ENCODE peak calls at places on chromosomes 2 and 18, in nine cellular contexts. One of them, this sample, is unnamed.

GRCh38 chr18:39660141-39660540 is 2094.5 kb upstream of the CELF4 start:
- DNase-seq in Panc1: no peak
- DNase-seq in tibial artery: no peak
- DNase-seq in CD8-positive, alpha-beta T cell: no peak
- DNase-seq in GM12864: no peak
- DNase-seq in ovary: no peak
- DNase-seq in GM12865: no peak
- DNase-seq in gastrocnemius medialis: no peak
- DNase-seq in skeletal muscle cell: no peak
- DNase-seq in this sample: peak; percentile 34

GRCh38 chr18:38801640-38802039 is 1236.0 kb upstream of the CELF4 start:
- DNase-seq in Panc1: no peak
- DNase-seq in tibial artery: no peak
- DNase-seq in CD8-positive, alpha-beta T cell: no peak
- DNase-seq in GM12864: no peak
- DNase-seq in ovary: no peak
- DNase-seq in GM12865: no peak
- DNase-seq in gastrocnemius medialis: no peak
- DNase-seq in skeletal muscle cell: no peak
- DNase-seq in this sample: no peak

GRCh38 chr18:10041180-10041579 is 127.4 kb downstream of the VAPA start:
- DNase-seq in Panc1: no peak
- DNase-seq in tibial artery: peak; percentile 90
- DNase-seq in CD8-positive, alpha-beta T cell: no peak
- DNase-seq in GM12864: no peak
- DNase-seq in ovary: no peak
- DNase-seq in GM12865: no peak
- DNase-seq in gastrocnemius medialis: peak; percentile 70
- DNase-seq in skeletal muscle cell: peak; percentile 86
- DNase-seq in this sample: peak; percentile 95

GRCh38 chr2:187554704-187555082 is 458 bp upstream of the TFPI start:
- DNase-seq in Panc1: no peak
- DNase-seq in tibial artery: no peak
- DNase-seq in CD8-positive, alpha-beta T cell: no peak
- DNase-seq in GM12864: no peak
- DNase-seq in ovary: no peak
- DNase-seq in GM12865: no peak
- DNase-seq in gastrocnemius medialis: no peak
- DNase-seq in skeletal muscle cell: no peak
- DNase-seq in this sample: no peak

GRCh38 chr2:231557571-231558217 is 27.4 kb upstream of the NMUR1 start:
- DNase-seq in Panc1: peak; percentile 50
- DNase-seq in tibial artery: peak; percentile 85
- DNase-seq in CD8-positive, alpha-beta T cell: peak; percentile 67
- DNase-seq in GM12864: peak; percentile 81
- DNase-seq in ovary: peak; percentile 59
- DNase-seq in GM12865: peak; percentile 94
- DNase-seq in gastrocnemius medialis: peak; percentile 61
- DNase-seq in skeletal muscle cell: peak; percentile 47
- DNase-seq in this sample: peak; percentile 93

GRCh38 chr2:73063909-73064875 is 7.3 kb downstream of the SFXN5 start:
- DNase-seq in Panc1: peak; percentile 61
- DNase-seq in tibial artery: no peak
- DNase-seq in CD8-positive, alpha-beta T cell: no peak
- DNase-seq in GM12864: no peak
- DNase-seq in ovary: no peak
- DNase-seq in GM12865: no peak
- DNase-seq in gastrocnemius medialis: no peak
- DNase-seq in skeletal muscle cell: peak; percentile 54
- DNase-seq in this sample: peak; percentile 77

GRCh38 chr2:227260041-227260440 is 65.0 kb upstream of the MFF start:
- DNase-seq in Panc1: no peak
- DNase-seq in tibial artery: no peak
- DNase-seq in CD8-positive, alpha-beta T cell: no peak
- DNase-seq in GM12864: no peak
- DNase-seq in ovary: no peak
- DNase-seq in GM12865: no peak
- DNase-seq in gastrocnemius medialis: no peak
- DNase-seq in skeletal muscle cell: no peak
- DNase-seq in this sample: no peak

GRCh38 chr18:71398530-71398929 is 1109.7 kb downstream of the SOCS6 start:
- DNase-seq in Panc1: no peak
- DNase-seq in tibial artery: no peak
- DNase-seq in CD8-positive, alpha-beta T cell: no peak
- DNase-seq in GM12864: no peak
- DNase-seq in ovary: no peak
- DNase-seq in GM12865: no peak
- DNase-seq in gastrocnemius medialis: no peak
- DNase-seq in skeletal muscle cell: no peak
- DNase-seq in this sample: peak; percentile 72

GRCh38 chr18:9827856-9828793 is 57.6 kb upstream of the TXNDC2 start:
- DNase-seq in Panc1: peak; percentile 91
- DNase-seq in tibial artery: peak; percentile 72
- DNase-seq in CD8-positive, alpha-beta T cell: no peak
- DNase-seq in GM12864: no peak
- DNase-seq in ovary: no peak
- DNase-seq in GM12865: no peak
- DNase-seq in gastrocnemius medialis: peak; percentile 15
- DNase-seq in skeletal muscle cell: peak; percentile 98
- DNase-seq in this sample: peak; percentile 99

GRCh38 chr2:44005831-44006230 is 10.0 kb upstream of the LRPPRC start:
- DNase-seq in Panc1: no peak
- DNase-seq in tibial artery: no peak
- DNase-seq in CD8-positive, alpha-beta T cell: no peak
- DNase-seq in GM12864: no peak
- DNase-seq in ovary: no peak
- DNase-seq in GM12865: no peak
- DNase-seq in gastrocnemius medialis: no peak
- DNase-seq in skeletal muscle cell: no peak
- DNase-seq in this sample: no peak

GRCh38 chr2:235659767-235660322 is 166.0 kb downstream of the AGAP1 start:
- DNase-seq in Panc1: no peak
- DNase-seq in tibial artery: peak; percentile 49
- DNase-seq in CD8-positive, alpha-beta T cell: no peak
- DNase-seq in GM12864: no peak
- DNase-seq in ovary: peak; percentile 71
- DNase-seq in GM12865: no peak
- DNase-seq in gastrocnemius medialis: no peak
- DNase-seq in skeletal muscle cell: peak; percentile 68
- DNase-seq in this sample: peak; percentile 87

GRCh38 chr2:182318466-182319309 is 108.1 kb downstream of the PDE1A start:
- DNase-seq in Panc1: no peak
- DNase-seq in tibial artery: no peak
- DNase-seq in CD8-positive, alpha-beta T cell: no peak
- DNase-seq in GM12864: no peak
- DNase-seq in ovary: no peak
- DNase-seq in GM12865: no peak
- DNase-seq in gastrocnemius medialis: no peak
- DNase-seq in skeletal muscle cell: no peak
- DNase-seq in this sample: no peak

GRCh38 chr2:172924070-172924469 is 151.6 kb upstream of the MAP3K20 start:
- DNase-seq in Panc1: no peak
- DNase-seq in tibial artery: no peak
- DNase-seq in CD8-positive, alpha-beta T cell: no peak
- DNase-seq in GM12864: no peak
- DNase-seq in ovary: no peak
- DNase-seq in GM12865: no peak
- DNase-seq in gastrocnemius medialis: no peak
- DNase-seq in skeletal muscle cell: no peak
- DNase-seq in this sample: no peak

GRCh38 chr2:215022418-215022817 is 116.0 kb downstream of the ABCA12 start:
- DNase-seq in Panc1: no peak
- DNase-seq in tibial artery: no peak
- DNase-seq in CD8-positive, alpha-beta T cell: no peak
- DNase-seq in GM12864: no peak
- DNase-seq in ovary: no peak
- DNase-seq in GM12865: peak; percentile 59
- DNase-seq in gastrocnemius medialis: no peak
- DNase-seq in skeletal muscle cell: peak; percentile 19
- DNase-seq in this sample: peak; percentile 5

GRCh38 chr2:239293450-239294430 is 107.1 kb downstream of the HDAC4 start:
- DNase-seq in Panc1: no peak
- DNase-seq in tibial artery: peak; percentile 17
- DNase-seq in CD8-positive, alpha-beta T cell: peak; percentile 73
- DNase-seq in GM12864: no peak
- DNase-seq in ovary: peak; percentile 26
- DNase-seq in GM12865: peak; percentile 61
- DNase-seq in gastrocnemius medialis: peak; percentile 26
- DNase-seq in skeletal muscle cell: no peak
- DNase-seq in this sample: no peak

GRCh38 chr2:120778244-120778643 is 42.6 kb downstream of the GLI2 start:
- DNase-seq in Panc1: no peak
- DNase-seq in tibial artery: no peak
- DNase-seq in CD8-positive, alpha-beta T cell: no peak
- DNase-seq in GM12864: no peak
- DNase-seq in ovary: peak; percentile 18
- DNase-seq in GM12865: no peak
- DNase-seq in gastrocnemius medialis: no peak
- DNase-seq in skeletal muscle cell: no peak
- DNase-seq in this sample: peak; percentile 25

GRCh38 chr2:174138161-174138560 is 110.2 kb downstream of the OLA1 start:
- DNase-seq in Panc1: no peak
- DNase-seq in tibial artery: no peak
- DNase-seq in CD8-positive, alpha-beta T cell: no peak
- DNase-seq in GM12864: no peak
- DNase-seq in ovary: no peak
- DNase-seq in GM12865: peak; percentile 8
- DNase-seq in gastrocnemius medialis: no peak
- DNase-seq in skeletal muscle cell: no peak
- DNase-seq in this sample: peak; percentile 61
- H3K4me3 ChIP-seq in Panc1: no peak overlapping the region
- H3K4me3 ChIP-seq in tibial artery: no peak overlapping the region
- H3K4me3 ChIP-seq in CD8-positive, alpha-beta T cell: no peak overlapping the region
- H3K4me3 ChIP-seq in GM12864: no peak overlapping the region
- H3K4me3 ChIP-seq in ovary: no peak overlapping the region
- H3K4me3 ChIP-seq in GM12865: no peak overlapping the region
- H3K4me3 ChIP-seq in gastrocnemius medialis: no peak overlapping the region
- H3K4me3 ChIP-seq in skeletal muscle cell: no peak overlapping the region
- H3K4me3 ChIP-seq in this sample: no peak overlapping the region

DNA sequence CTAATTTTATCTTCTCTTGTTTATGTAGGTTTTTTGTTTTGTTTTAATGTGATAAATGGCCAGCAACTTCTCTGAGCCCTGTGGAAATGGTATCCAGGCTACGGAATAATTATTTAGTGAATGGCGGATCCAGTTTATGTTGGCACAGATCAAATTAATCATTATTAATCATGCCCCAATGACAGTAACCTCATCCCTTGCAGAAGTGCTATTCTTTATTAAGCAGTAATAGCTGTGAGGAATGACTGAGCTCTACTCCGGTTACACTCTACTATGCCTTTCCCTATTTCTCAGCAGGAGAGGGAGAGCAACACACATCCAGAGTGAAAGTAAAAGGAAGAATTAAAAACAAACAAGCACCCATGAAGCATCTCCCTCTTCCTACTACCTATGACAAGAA is 84.8 kb downstream of the SETBP1 start:
- DNase-seq in Panc1: no peak
- DNase-seq in tibial artery: no peak
- DNase-seq in CD8-positive, alpha-beta T cell: no peak
- DNase-seq in GM12864: no peak
- DNase-seq in ovary: no peak
- DNase-seq in GM12865: no peak
- DNase-seq in gastrocnemius medialis: no peak
- DNase-seq in skeletal muscle cell: no peak
- DNase-seq in this sample: no peak
- H3K4me3 ChIP-seq in Panc1: no peak overlapping the region
- H3K4me3 ChIP-seq in tibial artery: no peak overlapping the region
- H3K4me3 ChIP-seq in CD8-positive, alpha-beta T cell: no peak overlapping the region
- H3K4me3 ChIP-seq in GM12864: no peak overlapping the region
- H3K4me3 ChIP-seq in ovary: no peak overlapping the region
- H3K4me3 ChIP-seq in GM12865: no peak overlapping the region
- H3K4me3 ChIP-seq in gastrocnemius medialis: peak overlapping the region; percentile 42
- H3K4me3 ChIP-seq in skeletal muscle cell: no peak overlapping the region
- H3K4me3 ChIP-seq in this sample: no peak overlapping the region

GRCh38 chr2:218393750-218394290 is 5.8 kb upstream of the CTDSP1 start:
- DNase-seq in Panc1: no peak
- DNase-seq in tibial artery: no peak
- DNase-seq in CD8-positive, alpha-beta T cell: no peak
- DNase-seq in GM12864: no peak
- DNase-seq in ovary: no peak
- DNase-seq in GM12865: no peak
- DNase-seq in gastrocnemius medialis: no peak
- DNase-seq in skeletal muscle cell: no peak
- DNase-seq in this sample: no peak

GRCh38 chr2:218395826-218396687 is 3.6 kb upstream of the CTDSP1 start:
- DNase-seq in Panc1: no peak
- DNase-seq in tibial artery: peak; percentile 92
- DNase-seq in CD8-positive, alpha-beta T cell: peak; percentile 96
- DNase-seq in GM12864: peak; percentile 95
- DNase-seq in ovary: peak; percentile 97
- DNase-seq in GM12865: peak; percentile 98
- DNase-seq in gastrocnemius medialis: peak; percentile 81
- DNase-seq in skeletal muscle cell: peak; percentile 94
- DNase-seq in this sample: peak; percentile 97

GRCh38 chr2:218395456-218395825 is 4.2 kb upstream of the CTDSP1 start:
- DNase-seq in Panc1: no peak
- DNase-seq in tibial artery: peak; percentile 26
- DNase-seq in CD8-positive, alpha-beta T cell: no peak
- DNase-seq in GM12864: no peak
- DNase-seq in ovary: peak; percentile 53
- DNase-seq in GM12865: no peak
- DNase-seq in gastrocnemius medialis: no peak
- DNase-seq in skeletal muscle cell: no peak
- DNase-seq in this sample: no peak

GRCh38 chr2:218394298-218395089 is 5.2 kb upstream of the CTDSP1 start:
- DNase-seq in Panc1: no peak
- DNase-seq in tibial artery: peak; percentile 28
- DNase-seq in CD8-positive, alpha-beta T cell: no peak
- DNase-seq in GM12864: no peak
- DNase-seq in ovary: peak; percentile 65
- DNase-seq in GM12865: no peak
- DNase-seq in gastrocnemius medialis: no peak
- DNase-seq in skeletal muscle cell: no peak
- DNase-seq in this sample: no peak

DNA sequence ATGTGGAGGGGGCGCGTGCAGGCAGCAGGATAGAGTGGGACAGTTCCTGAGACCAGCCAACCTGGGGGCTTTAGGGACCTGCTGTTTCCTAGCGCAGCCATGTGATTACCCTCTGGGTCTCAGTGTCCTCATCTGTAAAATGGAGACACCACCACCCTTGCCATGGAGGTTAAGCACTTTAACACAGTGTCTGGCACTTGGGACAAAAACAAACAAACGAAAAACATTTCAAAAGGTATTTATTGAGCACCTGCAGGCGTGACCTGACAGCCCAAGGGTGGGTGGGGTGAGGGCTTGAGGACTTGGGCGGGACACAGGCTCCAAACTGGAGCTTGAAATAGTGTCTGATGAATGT is 4.6 kb upstream of the CTDSP1 start:
- DNase-seq in Panc1: no peak
- DNase-seq in tibial artery: no peak
- DNase-seq in CD8-positive, alpha-beta T cell: no peak
- DNase-seq in GM12864: no peak
- DNase-seq in ovary: no peak
- DNase-seq in GM12865: no peak
- DNase-seq in gastrocnemius medialis: no peak
- DNase-seq in skeletal muscle cell: no peak
- DNase-seq in this sample: no peak
- H3K4me3 ChIP-seq in Panc1: no peak overlapping the region
- H3K4me3 ChIP-seq in tibial artery: no peak overlapping the region
- H3K4me3 ChIP-seq in CD8-positive, alpha-beta T cell: no peak overlapping the region
- H3K4me3 ChIP-seq in GM12864: no peak overlapping the region
- H3K4me3 ChIP-seq in ovary: no peak overlapping the region
- H3K4me3 ChIP-seq in GM12865: no peak overlapping the region
- H3K4me3 ChIP-seq in gastrocnemius medialis: no peak overlapping the region
- H3K4me3 ChIP-seq in skeletal muscle cell: no peak overlapping the region
- H3K4me3 ChIP-seq in this sample: no peak overlapping the region

GRCh38 chr18:55859116-55859515 is 271.1 kb upstream of the TCF4 start:
- DNase-seq in Panc1: no peak
- DNase-seq in tibial artery: no peak
- DNase-seq in CD8-positive, alpha-beta T cell: no peak
- DNase-seq in GM12864: no peak
- DNase-seq in ovary: no peak
- DNase-seq in GM12865: no peak
- DNase-seq in gastrocnemius medialis: no peak
- DNase-seq in skeletal muscle cell: no peak
- DNase-seq in this sample: no peak
- H3K4me3 ChIP-seq in Panc1: no peak overlapping the region
- H3K4me3 ChIP-seq in tibial artery: peak overlapping the region; percentile 42
- H3K4me3 ChIP-seq in CD8-positive, alpha-beta T cell: no peak overlapping the region
- H3K4me3 ChIP-seq in GM12864: no peak overlapping the region
- H3K4me3 ChIP-seq in ovary: no peak overlapping the region
- H3K4me3 ChIP-seq in GM12865: no peak overlapping the region
- H3K4me3 ChIP-seq in gastrocnemius medialis: peak overlapping the region; percentile 39
- H3K4me3 ChIP-seq in skeletal muscle cell: peak overlapping the region; percentile 35
- H3K4me3 ChIP-seq in this sample: no peak overlapping the region